ENCODE peak calls at places on chromosomes 3 and 15, in eight cellular contexts. X is sigmoid colon, V is NB4, S is breast epithelium, W is gastrocnemius medialis, L is H1, Q is right lobe of liver, I is IMR-90. U is an unnamed sample.

GRCh38 chr3:152720941-152721718 is 113.8 kb upstream of the P2RY1 start:
- DNase-seq in X (no peak), V (no peak), S (no peak), W (no peak), L (no peak), Q (no peak), I (no peak), U (no peak)

GRCh38 chr15:40584191-40584590 is 9.9 kb upstream of the KNL1 start:
- DNase-seq in X (no peak), V (no peak), S (no peak), W (no peak), L (no peak), Q (no peak), I (no peak), U (no peak)

GRCh38 chr3:106018111-106018510 is 149.3 kb upstream of the CBLB start:
- DNase-seq in X (no peak), V (no peak), S (no peak), W (no peak), L (no peak), Q (no peak), I (no peak), U (no peak)

GRCh38 chr3:32093204-32093603 is 13.2 kb upstream of the GPD1L start:
- DNase-seq in X (no peak), V (no peak), S (no peak), W (no peak), L (no peak), Q (no peak), I (no peak), U (no peak)

GRCh38 chr3:31813686-31814085 is 167.4 kb downstream of the OSBPL10 start:
- DNase-seq in X (no peak), V (no peak), S (no peak), W (no peak), L (no peak), Q (no peak), I (no peak), U (no peak)

GRCh38 chr15:59536553-59536952 is 75.0 kb upstream of the GCNT3 start:
- DNase-seq in X (peak; percentile 39), V (no peak), S (no peak), W (no peak), L (no peak), Q (peak; percentile 23), I (no peak), U (no peak)

GRCh38 chr3:170007031-170007663 is 30.6 kb upstream of the GPR160 start:
- DNase-seq in X (no peak), V (peak; percentile 89), S (no peak), W (no peak), L (no peak), Q (peak; percentile 79), I (peak; percentile 84), U (no peak)

GRCh38 chr15:81645470-81645869 is 271.5 kb upstream of the TMC3 start:
- DNase-seq in X (no peak), V (no peak), S (no peak), W (no peak), L (no peak), Q (no peak), I (no peak), U (no peak)

GRCh38 chr3:129343643-129344360 is 65.1 kb downstream of the HMCES start:
- DNase-seq in X (no peak), V (peak; percentile 25), S (no peak), W (no peak), L (peak; percentile 85), Q (no peak), I (no peak), U (no peak)

GRCh38 chr15:101684384-101684783 is 32.2 kb upstream of the TM2D3 start:
- DNase-seq in X (no peak), V (no peak), S (no peak), W (no peak), L (no peak), Q (no peak), I (peak; percentile 82), U (no peak)

GRCh38 chr3:115092220-115092791 is 54.8 kb downstream of the ZBTB20 start:
- DNase-seq in X (peak; percentile 84), V (peak; percentile 57), S (peak; percentile 39), W (peak; percentile 66), L (no peak), Q (peak; percentile 73), I (peak; percentile 69), U (peak; percentile 56)

GRCh38 chr15:65312400-65312916 is 8.0 kb downstream of the RNU5B-1 start:
- DNase-seq in X (no peak), V (no peak), S (no peak), W (no peak), L (no peak), Q (peak; percentile 83), I (no peak), U (no peak)

GRCh38 chr15:29612096-29612495 is 210.2 kb downstream of the TJP1 start:
- DNase-seq in X (no peak), V (no peak), S (no peak), W (no peak), L (no peak), Q (no peak), I (peak; percentile 76), U (no peak)

GRCh38 chr3:98741121-98741716 is 21.9 kb upstream of the ST3GAL6 start:
- DNase-seq in X (no peak), V (no peak), S (no peak), W (no peak), L (no peak), Q (no peak), I (peak; percentile 70), U (no peak)

GRCh38 chr15:77541421-77542181 is 91.1 kb downstream of the LINGO1 start:
- DNase-seq in X (peak; percentile 61), V (no peak), S (no peak), W (no peak), L (no peak), Q (no peak), I (peak; percentile 22), U (no peak)

GRCh38 chr15:59965741-59966140 is 38.4 kb upstream of the FOXB1 start:
- DNase-seq in X (no peak), V (no peak), S (no peak), W (no peak), L (no peak), Q (no peak), I (no peak), U (no peak)

GRCh38 chr3:87624860-87625259 is 348.5 kb upstream of the POU1F1 start:
- DNase-seq in X (no peak), V (no peak), S (no peak), W (no peak), L (no peak), Q (no peak), I (no peak), U (no peak)

GRCh38 chr3:183385698-183386590 is 42.5 kb downstream of the MCF2L2 start:
- DNase-seq in X (no peak), V (peak; percentile 79), S (no peak), W (no peak), L (peak; percentile 72), Q (no peak), I (peak; percentile 71), U (peak; percentile 68)

GRCh38 chr3:159941043-159941994 is 47.3 kb upstream of the IL12A start:
- DNase-seq in X (no peak), V (no peak), S (no peak), W (no peak), L (no peak), Q (no peak), I (peak; percentile 16), U (no peak)

GRCh38 chr3:187919535-187919934 is 174.3 kb upstream of the BCL6 start:
- DNase-seq in X (no peak), V (no peak), S (no peak), W (no peak), L (no peak), Q (no peak), I (no peak), U (no peak)

DNA sequence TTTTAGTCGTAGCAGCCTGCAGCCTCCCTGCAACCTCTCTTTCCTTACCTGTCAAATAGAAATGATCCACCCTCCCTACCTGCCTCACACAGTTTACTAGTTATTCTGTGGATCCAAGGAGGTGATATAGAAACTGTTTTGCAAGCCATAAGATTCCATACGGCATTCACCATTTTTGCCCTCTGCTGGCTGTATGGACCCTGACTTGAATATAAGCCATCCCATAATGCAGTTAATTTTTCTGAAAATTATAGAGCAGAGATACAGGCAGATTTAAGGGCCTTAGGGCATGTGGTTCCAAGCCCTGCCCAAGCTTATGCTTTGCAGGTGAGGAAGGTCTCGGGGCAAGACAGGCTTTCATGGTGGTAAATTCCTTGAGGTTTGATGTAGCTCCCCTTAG is 63.7 kb downstream of the CPN2 start:
- DNase-seq in X (no peak), V (no peak), S (no peak), W (no peak), L (no peak), Q (no peak), I (no peak), U (no peak)
- TF ChIP-seq CTCF in X (no peak), V (no peak), S (no peak), W (no peak), L (no peak), Q (no peak), I (no peak), U (no peak)

DNA sequence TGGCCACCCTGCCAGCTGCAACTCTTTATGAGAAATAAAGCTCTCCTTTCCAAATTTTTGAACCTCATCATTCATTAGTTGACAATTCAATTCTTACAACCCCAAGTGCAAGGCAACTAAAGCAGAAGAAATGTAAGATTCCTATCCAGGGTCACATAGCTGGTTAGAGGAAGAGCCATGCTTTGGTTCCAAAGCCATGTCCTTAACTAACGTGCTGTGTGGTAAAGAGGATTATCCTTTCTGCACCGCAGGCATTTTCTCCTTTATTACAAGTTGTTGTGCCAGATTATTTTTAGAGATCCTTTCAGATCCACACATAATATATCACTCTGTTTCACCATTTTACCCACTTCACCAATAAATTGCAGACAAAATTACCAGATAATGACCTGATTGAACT is 36.5 kb downstream of the TM4SF18 start:
- DNase-seq in X (no peak), V (no peak), S (no peak), W (no peak), L (no peak), Q (no peak), I (no peak), U (no peak)
- TF ChIP-seq POLR2A in X (no peak), V (no peak), S (no peak), W (no peak), L (no peak), Q (no peak), I (no peak), U (no peak)

DNA sequence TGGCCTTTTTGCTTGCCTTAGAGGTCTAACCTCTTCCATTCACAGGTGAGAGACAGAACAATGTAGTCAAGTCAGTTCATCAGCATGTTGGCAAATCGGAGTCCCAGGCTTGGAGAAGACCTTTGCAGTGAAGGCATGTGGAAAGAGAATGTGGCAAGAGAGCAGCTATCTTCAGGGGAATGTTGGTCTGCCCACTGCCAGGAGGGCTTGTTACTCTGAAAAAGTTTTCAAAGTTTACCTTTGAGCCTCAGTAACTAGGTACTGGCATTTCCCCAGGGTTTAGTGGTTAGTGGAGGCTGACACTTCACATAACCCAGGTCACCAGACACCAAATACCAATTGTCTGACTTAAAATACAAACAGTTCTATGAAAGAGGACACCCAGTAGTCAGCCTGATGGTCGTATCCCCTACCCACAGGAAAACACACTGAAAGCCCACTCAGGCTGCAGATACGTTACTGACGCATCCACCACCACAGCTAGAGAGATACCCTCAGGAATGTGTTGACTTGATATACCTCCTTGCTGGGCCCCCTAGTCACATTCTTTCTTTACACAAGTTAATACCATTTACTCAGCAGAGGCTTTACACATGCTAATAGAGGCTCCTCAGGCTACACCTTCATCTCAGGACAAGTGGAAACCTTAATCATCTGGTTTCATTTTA is 9.7 kb upstream of the ARID3B start:
- DNase-seq in X (no peak), V (no peak), S (no peak), W (no peak), L (peak; percentile 55), Q (no peak), I (peak; percentile 99), U (no peak)
- H3K4me3 ChIP-seq in X (no peak overlapping the region), V (no peak overlapping the region), S (no peak overlapping the region), W (no peak overlapping the region), L (peak overlapping the region; percentile 5), Q (no peak overlapping the region), I (no peak overlapping the region), U (no peak overlapping the region)

GRCh38 chr15:80234883-80235282 is 17.1 kb downstream of the CTXND1 start:
- DNase-seq in X (no peak), V (peak; percentile 65), S (no peak), W (no peak), L (peak; percentile 80), Q (peak; percentile 58), I (peak; percentile 14), U (no peak)
- TF ChIP-seq CTCF in X (no peak), V (peak; percentile 64), S (no peak), W (peak; percentile 35), L (peak; percentile 78), Q (peak; percentile 48), I (peak; percentile 36), U (no peak)

U was measured in lower leg skin.